ENCODE peak calls at places on chromosomes 12 and 14, in five cellular contexts. One of them, this sample, is unnamed.

GRCh38 chr14:70882771-70883492 is 24.3 kb upstream of the PCNX1 start:
- DNase-seq in RKO: peak
- DNase-seq in left kidney: no peak
- DNase-seq in cerebellar cortex: no peak
- DNase-seq in frontal cortex: no peak
- DNase-seq in this sample: no peak

GRCh38 chr12:103548622-103549601 is 38.2 kb upstream of the STAB2 start:
- DNase-seq in RKO: peak
- DNase-seq in left kidney: peak
- DNase-seq in cerebellar cortex: peak
- DNase-seq in frontal cortex: peak
- DNase-seq in this sample: peak

GRCh38 chr14:104263671-104264358 is 125.4 kb downstream of the KIF26A start:
- DNase-seq in RKO: no peak
- DNase-seq in left kidney: no peak
- DNase-seq in cerebellar cortex: no peak
- DNase-seq in frontal cortex: no peak
- DNase-seq in this sample: no peak

GRCh38 chr12:12384601-12385321 is 27.9 kb downstream of the BORCS5 start:
- DNase-seq in RKO: no peak
- DNase-seq in left kidney: peak
- DNase-seq in cerebellar cortex: no peak
- DNase-seq in frontal cortex: no peak
- DNase-seq in this sample: no peak

GRCh38 chr12:133203344-133204263 is 22.3 kb downstream of the ZNF268 start:
- DNase-seq in RKO: no peak
- DNase-seq in left kidney: peak
- DNase-seq in cerebellar cortex: no peak
- DNase-seq in frontal cortex: no peak
- DNase-seq in this sample: no peak

GRCh38 chr12:114925076-114925475 is 241.1 kb upstream of the TBX3 start:
- DNase-seq in RKO: no peak
- DNase-seq in left kidney: no peak
- DNase-seq in cerebellar cortex: no peak
- DNase-seq in frontal cortex: no peak
- DNase-seq in this sample: no peak

GRCh38 chr12:108720757-108721514 is 10.4 kb downstream of the CORO1C start:
- DNase-seq in RKO: peak
- DNase-seq in left kidney: no peak
- DNase-seq in cerebellar cortex: no peak
- DNase-seq in frontal cortex: no peak
- DNase-seq in this sample: no peak

GRCh38 chr12:132143328-132144071 is 619 bp downstream of the DDX51 start:
- DNase-seq in RKO: peak
- DNase-seq in left kidney: peak
- DNase-seq in cerebellar cortex: no peak
- DNase-seq in frontal cortex: no peak
- DNase-seq in this sample: no peak

GRCh38 chr12:94326727-94327126 is 132.9 kb downstream of the CEP83 start:
- DNase-seq in RKO: peak
- DNase-seq in left kidney: no peak
- DNase-seq in cerebellar cortex: no peak
- DNase-seq in frontal cortex: no peak
- DNase-seq in this sample: no peak

GRCh38 chr14:103920981-103921854 is 7.0 kb upstream of the TDRD9 start:
- DNase-seq in RKO: peak
- DNase-seq in left kidney: peak
- DNase-seq in cerebellar cortex: peak
- DNase-seq in frontal cortex: peak
- DNase-seq in this sample: peak

GRCh38 chr12:229441-230191 is 15.7 kb upstream of the SLC6A12 start:
- DNase-seq in RKO: no peak
- DNase-seq in left kidney: no peak
- DNase-seq in cerebellar cortex: peak
- DNase-seq in frontal cortex: no peak
- DNase-seq in this sample: peak

GRCh38 chr14:56888274-56888673 is 78.0 kb upstream of the OTX2 start:
- DNase-seq in RKO: no peak
- DNase-seq in left kidney: no peak
- DNase-seq in cerebellar cortex: no peak
- DNase-seq in frontal cortex: no peak
- DNase-seq in this sample: no peak

GRCh38 chr12:118183711-118184110 is 47.8 kb downstream of the PEBP1 start:
- DNase-seq in RKO: peak
- DNase-seq in left kidney: no peak
- DNase-seq in cerebellar cortex: no peak
- DNase-seq in frontal cortex: no peak
- DNase-seq in this sample: peak

GRCh38 chr14:105430535-105430934 is 10.9 kb downstream of the MTA1 start:
- DNase-seq in RKO: peak
- DNase-seq in left kidney: no peak
- DNase-seq in cerebellar cortex: no peak
- DNase-seq in frontal cortex: no peak
- DNase-seq in this sample: no peak

This sample was measured in G401.